ENCODE peak calls at places on chromosome 1, in five cellular contexts. A is NCI-H1092, W is islet precursor cell, P is NAMALWA, Q is myocyte. C is an unnamed sample.

GRCh38 chr1:14760780-14761179 is 162.3 kb downstream of the KAZN start:
- DNase-seq in P (no peak), A (no peak), Q (no peak), W (no peak), C (no peak)

GRCh38 chr1:59046730-59047157 is 250.2 kb upstream of the FGGY start:
- DNase-seq in A (no peak), P (peak), W (no peak), Q (no peak), C (no peak)

GRCh38 chr1:214427871-214428277 is 123.5 kb downstream of the PTPN14 start:
- DNase-seq in Q (peak), P (peak), W (peak), A (no peak), C (peak)

GRCh38 chr1:15231714-15232201 is 15.3 kb upstream of the FHAD1 start:
- DNase-seq in A (no peak), P (peak), Q (no peak), W (no peak), C (no peak)

GRCh38 chr1:204523605-204524215 is 7.5 kb downstream of the MDM4 start:
- DNase-seq in W (peak), A (no peak), P (no peak), Q (peak), C (peak)

GRCh38 chr1:108027389-108027788 is 62.4 kb upstream of the VAV3 start:
- DNase-seq in Q (no peak), W (no peak), P (no peak), A (no peak), C (no peak)

GRCh38 chr1:151199860-151200581 is 1.7 kb downstream of the PIP5K1A start:
- DNase-seq in P (peak), A (no peak), W (peak), Q (peak), C (peak)

GRCh38 chr1:51303751-51304196 is 26.6 kb downstream of the TTC39A start:
- DNase-seq in A (no peak), P (no peak), Q (no peak), W (no peak), C (no peak)

GRCh38 chr1:4933232-4933631 is 278.8 kb downstream of the AJAP1 start:
- DNase-seq in P (no peak), A (no peak), W (no peak), Q (no peak), C (no peak)

GRCh38 chr1:227006397-227006796 is 66.3 kb downstream of the COQ8A start:
- DNase-seq in A (no peak), W (no peak), Q (no peak), P (no peak), C (no peak)

GRCh38 chr1:59429651-59430050 is 132.8 kb downstream of the FGGY start:
- DNase-seq in A (no peak), W (no peak), P (no peak), Q (peak), C (no peak)

GRCh38 chr1:27862671-27863551 is 9.4 kb upstream of the THEMIS2 start:
- DNase-seq in Q (peak), P (no peak), W (no peak), A (no peak), C (peak)

GRCh38 chr1:212155219-212155618 is 119.7 kb downstream of the DTL start:
- DNase-seq in A (no peak), W (no peak), Q (no peak), P (no peak), C (no peak)

GRCh38 chr1:77370588-77371306 is 88.9 kb downstream of the AK5 start:
- DNase-seq in A (no peak), Q (peak), W (no peak), P (no peak), C (peak)

GRCh38 chr1:113140588-113141446 is 67.8 kb downstream of the LRIG2 start:
- DNase-seq in A (peak), Q (peak), W (peak), P (peak), C (peak)

GRCh38 chr1:162405800-162406199 is 6.1 kb downstream of the SH2D1B start:
- DNase-seq in P (no peak), A (no peak), W (no peak), Q (no peak), C (no peak)

GRCh38 chr1:153617677-153618076 is 1.6 kb upstream of the S100A14 start:
- DNase-seq in W (peak), A (no peak), Q (no peak), P (peak), C (no peak)

GRCh38 chr1:203557390-203557789 is 63.4 kb downstream of the OPTC start:
- DNase-seq in W (peak), P (no peak), Q (peak), A (no peak), C (peak)

GRCh38 chr1:17674707-17675505 is 80.2 kb upstream of the ACTL8 start:
- DNase-seq in A (no peak), W (no peak), P (peak), Q (no peak), C (no peak)

GRCh38 chr1:19772053-19772452 is 27.7 kb downstream of the TMCO4 start:
- DNase-seq in Q (no peak), A (no peak), W (no peak), P (no peak), C (no peak)

GRCh38 chr1:184635347-184636155 is 119.1 kb downstream of the EDEM3 start:
- DNase-seq in Q (no peak), P (no peak), W (peak), A (no peak), C (no peak)

GRCh38 chr1:244920911-244921310 is 56.6 kb upstream of the HNRNPU start:
- DNase-seq in A (no peak), Q (peak), P (peak), W (no peak), C (peak)

GRCh38 chr1:230301322-230301721 is 124.8 kb downstream of the PGBD5 start:
- DNase-seq in Q (no peak), A (no peak), P (no peak), W (no peak), C (no peak)

GRCh38 chr1:229019647-229020281 is 251.1 kb upstream of the RAB4A start:
- DNase-seq in W (peak), A (no peak), P (no peak), Q (no peak), C (no peak)

GRCh38 chr1:44911042-44911441 is 68.0 kb upstream of the PTCH2 start:
- DNase-seq in Q (no peak), P (no peak), A (no peak), W (no peak), C (no peak)

GRCh38 chr1:48823161-48823560 is 46.5 kb upstream of the BEND5 start:
- DNase-seq in W (no peak), P (no peak), A (peak), Q (no peak), C (no peak)

GRCh38 chr1:191206808-191207207 is 729.1 kb upstream of the BRINP3 start:
- DNase-seq in Q (peak), A (no peak), P (peak), W (no peak), C (peak)

GRCh38 chr1:204065174-204065985 is 7.5 kb upstream of the SOX13 start:
- DNase-seq in Q (peak), W (no peak), A (no peak), P (no peak), C (no peak)

GRCh38 chr1:32741067-32741416 is 38.5 kb upstream of the SYNC start:
- DNase-seq in W (no peak), A (no peak), P (no peak), Q (no peak), C (no peak)

GRCh38 chr1:234743866-234744581 is 134.0 kb upstream of the IRF2BP2 start:
- DNase-seq in Q (peak), W (peak), P (no peak), A (peak), C (peak)

GRCh38 chr1:174218983-174219382 is 59.7 kb downstream of the RABGAP1L start:
- DNase-seq in P (peak), Q (no peak), A (no peak), W (no peak), C (no peak)

GRCh38 chr1:163361123-163361934 is 39.6 kb downstream of the NUF2 start:
- DNase-seq in W (no peak), P (peak), A (peak), Q (peak), C (peak)

GRCh38 chr1:219085082-219085481 is 88.6 kb upstream of the LYPLAL1 start:
- DNase-seq in Q (peak), W (no peak), P (no peak), A (no peak), C (peak)

GRCh38 chr1:235703516-235703915 is 53.9 kb upstream of the GNG4 start:
- DNase-seq in Q (no peak), W (no peak), A (no peak), P (no peak), C (peak)

GRCh38 chr1:205972081-205972480 is 28.8 kb upstream of the SLC26A9 start:
- DNase-seq in W (no peak), Q (no peak), P (no peak), A (no peak), C (no peak)

C was measured in LHCN-M2.